ENCODE peak calls at places on chromosomes 16 and 17, in four cellular contexts. T is IMR-90, J is H9, G is H1. R is an unnamed sample. For H3K4me1, the result is how much of the 10 kb centered on the place peaks cover.

GRCh38 chr17:27533874-27534815 is 77.9 kb downstream of the KSR1 start:
- DNase-seq in G (no peak), J (peak), T (peak), R (peak)

GRCh38 chr16:58049697-58050185 is 24.2 kb downstream of the MMP15 start:
- DNase-seq in T (no peak), G (no peak), J (no peak), R (no peak)

GRCh38 chr17:50687200-50688066 is 20.3 kb downstream of the ANKRD40 start:
- DNase-seq in T (no peak), G (no peak), J (peak), R (peak)

GRCh38 chr16:58563235-58563634 is 47.9 kb downstream of the SETD6 start:
- DNase-seq in T (peak), G (no peak), J (no peak), R (no peak)

GRCh38 chr16:51767564-51767963 is 616.5 kb upstream of the SALL1 start:
- DNase-seq in G (no peak), T (no peak), J (no peak), R (no peak)

GRCh38 chr17:56159764-56160394 is 6.6 kb downstream of the ANKFN1 start:
- DNase-seq in G (no peak), T (no peak), J (no peak), R (no peak)

GRCh38 chr17:45127209-45127582 is 5.1 kb downstream of the PLCD3 start:
- DNase-seq in G (no peak), T (no peak), J (no peak), R (no peak)

GRCh38 chr17:9002236-9002609 is 19.1 kb upstream of the NTN1 start:
- DNase-seq in G (no peak), J (peak), T (no peak), R (peak)

GRCh38 chr17:42744283-42744805 is 496 bp downstream of the EZH1 start:
- DNase-seq in G (peak), T (peak), J (no peak), R (peak)

GRCh38 chr17:57913576-57914273 is 41.5 kb downstream of the CUEDC1 start:
- DNase-seq in G (no peak), J (no peak), T (no peak), R (no peak)

GRCh38 chr16:3655030-3655790 is 719 bp downstream of the DNASE1 start:
- DNase-seq in G (no peak), J (no peak), T (no peak), R (no peak)

GRCh38 chr16:68802190-68802589 is 41.1 kb upstream of the TANGO6 start:
- DNase-seq in T (peak), G (no peak), J (no peak), R (no peak)
- H4K5ac ChIP-seq in T (no peak), G (no peak), J (no peak), R (no peak)

GRCh38 chr17:1031711-1032110 is 34.8 kb downstream of the TIMM22 start:
- DNase-seq in T (no peak), J (peak), G (no peak), R (peak)
- H3K4me1 ChIP-seq in T (under half), J (under half), G (under half), R (under half)

GRCh38 chr16:25258856-25259179 is 1.2 kb upstream of the ZKSCAN2 start:
- DNase-seq in T (no peak), G (no peak), J (no peak), R (peak)
- H4K5ac ChIP-seq in T (no peak), G (no peak), J (no peak), R (no peak)

DNA sequence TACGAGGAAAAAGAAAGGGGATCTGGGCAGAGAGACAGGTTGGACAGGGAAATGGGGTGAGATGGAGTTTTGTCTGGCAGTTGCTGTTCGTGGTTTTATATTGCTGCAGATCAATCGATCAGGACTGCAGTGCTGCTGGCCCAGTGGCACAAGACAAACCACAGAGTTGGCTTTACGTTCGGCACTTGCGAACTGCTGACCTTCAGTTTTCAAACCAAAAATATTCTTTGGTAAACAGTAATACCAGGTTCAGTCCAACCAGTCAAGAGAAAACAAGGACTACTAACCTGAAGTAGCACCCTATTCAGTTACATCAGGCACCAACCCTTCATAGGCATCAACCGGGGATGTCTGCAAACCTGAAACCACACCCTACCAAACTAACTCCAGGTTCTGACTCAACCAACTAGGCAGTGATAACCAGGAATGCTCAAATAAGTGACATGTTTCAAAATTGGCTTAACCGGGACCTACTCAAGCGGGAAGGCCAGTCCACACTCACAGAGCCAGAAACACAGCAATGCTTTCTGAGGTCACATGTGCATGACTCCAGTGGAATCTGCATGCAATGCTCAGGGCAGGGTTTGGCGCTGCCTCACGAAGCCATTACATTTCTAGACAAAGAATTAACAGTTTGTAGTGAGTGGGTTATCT is 91.1 kb downstream of the SMG6 start:
- DNase-seq in J (no peak), G (no peak), T (peak), R (no peak)
- H3K4me1 ChIP-seq in J (under half), G (under half), T (under half), R (under half)

GRCh38 chr17:21511368-21512195 is 135.4 kb downstream of the KCNJ12 start:
- DNase-seq in G (peak), T (peak), J (peak), R (peak)

GRCh38 chr17:21510686-21511367 is 134.7 kb downstream of the KCNJ12 start:
- DNase-seq in G (no peak), T (no peak), J (no peak), R (peak)

GRCh38 chr17:21502301-21502700 is 126.1 kb downstream of the KCNJ12 start:
- DNase-seq in G (no peak), J (no peak), T (no peak), R (no peak)

DNA sequence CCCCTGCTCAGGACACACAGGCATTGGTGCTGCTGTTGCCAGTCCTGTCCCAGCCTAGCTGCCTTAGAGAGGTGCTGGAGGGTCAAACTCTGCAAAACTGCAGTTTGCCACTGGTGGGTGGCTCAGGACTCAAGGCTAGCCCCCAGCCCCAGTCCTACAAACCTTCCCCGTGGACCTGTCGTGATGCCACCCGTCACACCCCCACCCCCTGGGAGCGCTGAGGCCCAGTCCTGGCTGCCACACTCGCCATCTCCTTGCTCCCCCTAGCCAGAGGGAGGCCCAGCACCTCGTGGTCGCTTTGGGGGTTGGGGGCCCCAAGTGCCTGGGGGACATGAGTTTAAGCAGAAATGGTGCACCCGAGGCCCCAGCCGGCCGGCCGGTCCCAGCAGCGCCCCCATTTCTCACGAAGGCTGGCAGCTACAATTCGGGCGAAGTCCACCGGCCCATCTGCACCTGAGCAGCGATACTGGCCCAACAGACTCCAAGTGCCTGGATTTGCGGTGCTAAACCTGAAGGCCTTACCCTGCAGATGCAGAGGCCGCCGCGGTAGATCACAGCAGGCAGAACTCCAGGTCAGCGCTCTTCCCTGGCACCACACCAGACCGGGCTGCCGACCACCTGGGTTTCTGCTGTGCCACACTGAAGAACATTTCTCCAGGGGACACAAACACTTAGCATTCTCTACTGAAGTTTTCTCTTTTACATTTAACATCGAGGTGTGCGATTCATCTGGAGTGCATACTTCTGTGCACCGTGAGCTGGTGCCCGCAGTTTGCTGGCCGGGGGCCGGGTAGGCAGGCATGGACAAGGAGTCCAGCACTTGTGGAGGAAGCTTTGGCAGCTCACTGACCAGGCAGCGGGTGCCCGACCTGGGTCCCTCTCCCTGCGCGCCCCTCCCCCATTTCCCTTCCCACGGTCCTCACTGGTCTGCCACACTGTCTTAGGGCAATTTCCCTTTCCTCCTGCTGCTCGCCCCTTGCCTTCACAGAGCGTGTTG is 130.0 kb downstream of the KCNJ12 start:
- DNase-seq in G (no peak), J (no peak), T (no peak), R (no peak)
- H4K5ac ChIP-seq in G (no peak), J (no peak), T (no peak), R (no peak)

DNA sequence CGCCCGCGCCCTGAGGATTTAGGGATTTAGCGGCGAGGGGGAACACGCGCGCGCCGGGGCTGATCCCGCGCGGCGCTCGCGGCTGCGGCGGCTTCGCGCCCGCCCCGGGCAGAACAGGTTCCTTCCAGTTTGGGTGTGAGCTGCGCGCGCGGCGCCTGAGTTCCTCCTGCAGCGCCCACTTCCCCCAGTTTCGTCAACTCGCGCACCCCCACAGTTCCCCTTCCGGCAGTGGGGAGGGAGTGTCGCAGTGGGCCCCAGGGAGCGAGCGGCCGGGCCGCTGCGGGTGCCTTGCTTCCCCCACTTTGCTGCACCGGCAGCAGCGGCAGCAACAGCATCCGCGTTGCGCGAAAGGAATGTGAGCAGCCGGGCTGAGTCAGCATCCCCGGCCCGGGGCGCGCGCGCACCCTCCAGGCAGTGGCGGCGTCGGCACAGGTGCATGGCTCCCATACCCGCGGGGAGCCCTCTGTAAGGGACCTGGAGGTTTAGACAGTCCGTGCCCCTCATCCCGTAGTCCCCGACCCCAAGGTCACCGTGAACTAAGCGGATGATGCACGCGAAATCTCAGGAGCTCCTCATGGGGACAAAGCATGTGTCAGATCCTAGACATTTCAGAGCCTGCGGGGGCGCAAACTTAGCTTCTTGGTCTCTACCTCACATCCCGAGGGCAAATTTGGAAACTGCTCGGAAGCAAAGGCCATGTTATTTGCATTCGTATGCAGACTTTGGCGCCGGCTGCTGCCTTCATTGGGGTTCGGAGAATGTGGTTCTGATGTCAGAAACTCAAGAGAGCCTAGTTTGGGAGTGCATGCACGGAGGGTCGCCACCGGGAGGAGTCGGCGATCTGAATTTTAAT is 767 bp downstream of the ARSG start:
- DNase-seq in T (peak), J (peak), G (no peak), R (peak)
- H3K4me1 ChIP-seq in T (under half), J (under half), G (under half), R (under half)

GRCh38 chr16:11414815-11415775 is 69.8 kb downstream of the RMI2 start:
- DNase-seq in G (no peak), T (no peak), J (no peak), R (no peak)
- H4K5ac ChIP-seq in G (no peak), T (no peak), J (no peak), R (no peak)

R was measured in mesendoderm.